ENCODE peak calls at places on chromosomes 16 and 17, in six cellular contexts. One of them, this sample, is unnamed.

GRCh38 chr16:20704281-20704680 is 6.8 kb upstream of the ACSM1 start:
- DNase-seq in H1: no peak
- DNase-seq in esophagus muscularis mucosa: no peak
- DNase-seq in adrenal gland: no peak
- DNase-seq in endothelial cell of umbilical vein: peak
- DNase-seq in uterus: no peak
- DNase-seq in this sample: no peak

GRCh38 chr17:50354776-50355175 is 8.8 kb downstream of the XYLT2 start:
- DNase-seq in adrenal gland: peak
- DNase-seq in esophagus muscularis mucosa: no peak
- DNase-seq in endothelial cell of umbilical vein: no peak
- DNase-seq in H1: no peak
- DNase-seq in uterus: no peak
- DNase-seq in this sample: no peak

GRCh38 chr17:80921741-80922579 is 69.7 kb upstream of the CHMP6 start:
- DNase-seq in esophagus muscularis mucosa: no peak
- DNase-seq in adrenal gland: no peak
- DNase-seq in H1: no peak
- DNase-seq in endothelial cell of umbilical vein: no peak
- DNase-seq in uterus: peak
- DNase-seq in this sample: peak

GRCh38 chr17:67400193-67400592 is 23.1 kb downstream of the PITPNC1 start:
- DNase-seq in esophagus muscularis mucosa: no peak
- DNase-seq in H1: no peak
- DNase-seq in uterus: no peak
- DNase-seq in adrenal gland: no peak
- DNase-seq in endothelial cell of umbilical vein: peak
- DNase-seq in this sample: no peak

GRCh38 chr17:76524598-76525512 is 12.7 kb downstream of the CYGB start:
- DNase-seq in uterus: no peak
- DNase-seq in endothelial cell of umbilical vein: no peak
- DNase-seq in esophagus muscularis mucosa: no peak
- DNase-seq in adrenal gland: peak
- DNase-seq in H1: no peak
- DNase-seq in this sample: no peak

GRCh38 chr17:61369751-61370150 is 29.9 kb upstream of the TBX2 start:
- DNase-seq in endothelial cell of umbilical vein: no peak
- DNase-seq in H1: no peak
- DNase-seq in uterus: no peak
- DNase-seq in adrenal gland: no peak
- DNase-seq in esophagus muscularis mucosa: no peak
- DNase-seq in this sample: peak

GRCh38 chr17:50380369-50381259 is 7.6 kb downstream of the EME1 start:
- DNase-seq in adrenal gland: no peak
- DNase-seq in esophagus muscularis mucosa: no peak
- DNase-seq in H1: no peak
- DNase-seq in endothelial cell of umbilical vein: no peak
- DNase-seq in uterus: no peak
- DNase-seq in this sample: peak

GRCh38 chr17:34436607-34437006 is 73.6 kb upstream of the CCL1 start:
- DNase-seq in endothelial cell of umbilical vein: no peak
- DNase-seq in esophagus muscularis mucosa: no peak
- DNase-seq in H1: no peak
- DNase-seq in uterus: no peak
- DNase-seq in adrenal gland: no peak
- DNase-seq in this sample: no peak

GRCh38 chr17:28185658-28186057 is 133.3 kb upstream of the TMEM97 start:
- DNase-seq in uterus: no peak
- DNase-seq in esophagus muscularis mucosa: no peak
- DNase-seq in endothelial cell of umbilical vein: no peak
- DNase-seq in H1: no peak
- DNase-seq in adrenal gland: no peak
- DNase-seq in this sample: no peak

GRCh38 chr16:54050281-54051210 is 236.0 kb downstream of the IRX3 start:
- DNase-seq in endothelial cell of umbilical vein: no peak
- DNase-seq in H1: no peak
- DNase-seq in esophagus muscularis mucosa: no peak
- DNase-seq in adrenal gland: no peak
- DNase-seq in uterus: no peak
- DNase-seq in this sample: no peak

GRCh38 chr17:29347831-29348281 is 42.3 kb upstream of the TAOK1 start:
- DNase-seq in esophagus muscularis mucosa: no peak
- DNase-seq in H1: no peak
- DNase-seq in adrenal gland: no peak
- DNase-seq in uterus: peak
- DNase-seq in endothelial cell of umbilical vein: no peak
- DNase-seq in this sample: no peak

GRCh38 chr17:74466111-74466784 is at the start of gene CD300A:
- DNase-seq in H1: no peak
- DNase-seq in esophagus muscularis mucosa: no peak
- DNase-seq in endothelial cell of umbilical vein: no peak
- DNase-seq in adrenal gland: peak
- DNase-seq in uterus: no peak
- DNase-seq in this sample: peak

GRCh38 chr17:11797803-11798202 is 199.5 kb downstream of the ZNF18 start:
- DNase-seq in esophagus muscularis mucosa: no peak
- DNase-seq in H1: no peak
- DNase-seq in adrenal gland: no peak
- DNase-seq in endothelial cell of umbilical vein: no peak
- DNase-seq in uterus: no peak
- DNase-seq in this sample: no peak

GRCh38 chr17:36884495-36885160 is 52.6 kb upstream of the LHX1 start:
- DNase-seq in adrenal gland: no peak
- DNase-seq in esophagus muscularis mucosa: no peak
- DNase-seq in H1: no peak
- DNase-seq in uterus: no peak
- DNase-seq in endothelial cell of umbilical vein: no peak
- DNase-seq in this sample: no peak

DNA sequence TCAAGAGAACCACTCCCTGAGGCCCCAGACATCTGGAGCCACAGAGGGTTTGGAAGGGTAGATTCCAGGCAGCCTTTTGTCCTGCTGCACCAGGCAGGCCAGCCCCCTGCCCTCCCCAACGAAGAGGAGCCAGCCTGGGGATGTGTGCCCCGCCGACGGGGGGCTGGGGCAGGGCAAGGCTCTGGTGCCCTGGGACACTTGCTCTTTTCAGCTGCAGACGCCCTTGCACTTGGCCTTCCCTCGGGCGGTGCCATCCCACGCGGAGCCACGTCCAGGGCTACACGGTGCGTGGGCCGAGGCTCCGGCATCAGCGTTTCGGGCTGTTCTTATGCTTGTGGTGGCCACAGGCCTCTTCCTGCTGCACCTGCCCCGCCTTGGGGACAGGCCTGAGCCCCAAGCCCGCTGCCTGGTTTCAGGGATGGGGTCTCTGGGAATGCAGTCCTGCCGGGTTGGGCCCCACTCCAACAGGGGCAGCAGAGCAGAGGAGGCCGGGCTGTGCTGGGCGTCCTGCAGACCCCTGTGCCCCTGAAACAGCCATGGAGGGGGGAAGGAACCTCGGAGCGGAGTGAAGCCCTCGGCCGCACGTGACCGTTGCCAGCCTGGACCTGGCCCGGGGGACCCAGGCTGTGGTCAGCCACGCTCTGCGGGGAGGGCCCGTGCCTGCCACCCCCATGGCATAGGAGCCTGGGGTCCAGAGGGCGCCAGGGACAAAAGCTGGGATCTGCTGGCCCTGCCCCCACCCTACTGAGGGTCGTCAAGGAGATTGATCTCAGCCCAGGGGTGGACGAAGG is 566 bp upstream of the WFIKKN1 start:
- DNase-seq in endothelial cell of umbilical vein: no peak
- DNase-seq in adrenal gland: peak
- DNase-seq in H1: no peak
- DNase-seq in uterus: no peak
- DNase-seq in esophagus muscularis mucosa: no peak
- DNase-seq in this sample: peak
- TF ChIP-seq POLR2A in endothelial cell of umbilical vein: no peak
- TF ChIP-seq POLR2A in adrenal gland: no peak
- TF ChIP-seq POLR2A in H1: peak
- TF ChIP-seq POLR2A in uterus: no peak
- TF ChIP-seq POLR2A in esophagus muscularis mucosa: no peak
- TF ChIP-seq POLR2A in this sample: no peak

GRCh38 chr16:67531247-67531646 is 2.6 kb downstream of the RIPOR1 start:
- DNase-seq in H1: no peak
- DNase-seq in adrenal gland: peak
- DNase-seq in esophagus muscularis mucosa: no peak
- DNase-seq in uterus: no peak
- DNase-seq in endothelial cell of umbilical vein: no peak
- DNase-seq in this sample: peak

GRCh38 chr16:67530013-67530939 is 1.6 kb downstream of the RIPOR1 start:
- DNase-seq in adrenal gland: peak
- DNase-seq in endothelial cell of umbilical vein: peak
- DNase-seq in uterus: peak
- DNase-seq in H1: no peak
- DNase-seq in esophagus muscularis mucosa: no peak
- DNase-seq in this sample: peak

GRCh38 chr16:67528222-67528869 is at the start of gene RIPOR1:
- DNase-seq in endothelial cell of umbilical vein: peak
- DNase-seq in esophagus muscularis mucosa: no peak
- DNase-seq in uterus: peak
- DNase-seq in adrenal gland: peak
- DNase-seq in H1: no peak
- DNase-seq in this sample: peak

GRCh38 chr16:67529639-67530012 is 997 bp downstream of the RIPOR1 start:
- DNase-seq in uterus: peak
- DNase-seq in esophagus muscularis mucosa: no peak
- DNase-seq in adrenal gland: peak
- DNase-seq in endothelial cell of umbilical vein: no peak
- DNase-seq in H1: no peak
- DNase-seq in this sample: peak

GRCh38 chr16:67528870-67529638 is 425 bp downstream of the RIPOR1 start:
- DNase-seq in H1: no peak
- DNase-seq in esophagus muscularis mucosa: no peak
- DNase-seq in adrenal gland: peak
- DNase-seq in uterus: peak
- DNase-seq in endothelial cell of umbilical vein: peak
- DNase-seq in this sample: peak
- TF ChIP-seq POLR2A in H1: no peak
- TF ChIP-seq POLR2A in esophagus muscularis mucosa: peak
- TF ChIP-seq POLR2A in adrenal gland: peak
- TF ChIP-seq POLR2A in uterus: peak
- TF ChIP-seq POLR2A in endothelial cell of umbilical vein: peak
- TF ChIP-seq POLR2A in this sample: no peak

DNA sequence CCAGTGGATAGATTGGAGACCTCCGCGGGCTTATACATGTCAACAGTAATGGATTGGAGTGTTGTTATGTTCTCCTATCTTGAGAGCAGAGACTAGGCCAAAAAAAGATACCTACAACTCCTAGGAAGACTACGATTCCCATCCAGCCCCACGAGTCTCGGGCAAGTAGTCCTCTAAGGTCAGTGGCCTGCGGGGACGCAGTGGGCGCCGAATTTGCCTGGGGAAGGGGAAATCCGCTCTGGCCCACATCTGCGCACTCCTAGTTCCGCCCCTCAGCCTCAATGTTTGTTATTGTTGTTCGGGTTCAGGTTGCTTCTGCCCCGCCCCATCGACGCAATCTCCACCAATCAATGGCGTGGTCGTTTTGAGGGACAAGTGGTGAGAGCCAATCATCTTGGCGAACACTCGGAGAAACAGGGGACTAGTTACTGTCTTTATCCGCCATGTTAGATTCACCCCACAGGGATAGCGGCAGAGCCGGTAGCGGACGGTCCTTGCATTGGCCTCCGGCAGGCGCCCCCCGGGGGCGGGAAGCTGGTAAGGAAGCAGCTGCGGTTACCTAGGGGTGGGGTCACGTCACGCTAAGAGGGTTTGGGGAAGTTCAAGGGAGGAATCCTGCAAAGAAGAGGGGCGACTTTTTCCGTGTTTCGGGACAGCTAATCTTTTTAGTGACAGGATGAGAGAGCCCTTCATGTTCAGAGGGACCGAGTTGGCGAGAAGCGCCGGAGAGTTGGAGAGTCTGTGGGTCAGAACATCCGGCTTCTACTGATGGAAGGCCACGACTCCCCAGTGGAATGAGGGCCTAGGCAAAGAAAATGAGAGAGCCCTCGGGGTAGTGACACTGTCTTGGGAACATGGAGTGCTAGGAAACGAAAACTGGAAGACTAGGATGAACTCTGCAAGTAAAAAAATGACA is at the start of gene NBR1:
- DNase-seq in adrenal gland: peak
- DNase-seq in H1: peak
- DNase-seq in esophagus muscularis mucosa: peak
- DNase-seq in uterus: peak
- DNase-seq in endothelial cell of umbilical vein: peak
- DNase-seq in this sample: peak
- TF ChIP-seq POLR2A in adrenal gland: peak
- TF ChIP-seq POLR2A in H1: peak
- TF ChIP-seq POLR2A in esophagus muscularis mucosa: peak
- TF ChIP-seq POLR2A in uterus: peak
- TF ChIP-seq POLR2A in endothelial cell of umbilical vein: peak
- TF ChIP-seq POLR2A in this sample: peak

GRCh38 chr17:9457005-9457404 is 118.6 kb downstream of the STX8 start:
- DNase-seq in H1: no peak
- DNase-seq in endothelial cell of umbilical vein: no peak
- DNase-seq in adrenal gland: no peak
- DNase-seq in esophagus muscularis mucosa: no peak
- DNase-seq in uterus: no peak
- DNase-seq in this sample: no peak
- TF ChIP-seq POLR2A in H1: no peak
- TF ChIP-seq POLR2A in endothelial cell of umbilical vein: no peak
- TF ChIP-seq POLR2A in adrenal gland: no peak
- TF ChIP-seq POLR2A in esophagus muscularis mucosa: no peak
- TF ChIP-seq POLR2A in uterus: no peak
- TF ChIP-seq POLR2A in this sample: no peak

DNA sequence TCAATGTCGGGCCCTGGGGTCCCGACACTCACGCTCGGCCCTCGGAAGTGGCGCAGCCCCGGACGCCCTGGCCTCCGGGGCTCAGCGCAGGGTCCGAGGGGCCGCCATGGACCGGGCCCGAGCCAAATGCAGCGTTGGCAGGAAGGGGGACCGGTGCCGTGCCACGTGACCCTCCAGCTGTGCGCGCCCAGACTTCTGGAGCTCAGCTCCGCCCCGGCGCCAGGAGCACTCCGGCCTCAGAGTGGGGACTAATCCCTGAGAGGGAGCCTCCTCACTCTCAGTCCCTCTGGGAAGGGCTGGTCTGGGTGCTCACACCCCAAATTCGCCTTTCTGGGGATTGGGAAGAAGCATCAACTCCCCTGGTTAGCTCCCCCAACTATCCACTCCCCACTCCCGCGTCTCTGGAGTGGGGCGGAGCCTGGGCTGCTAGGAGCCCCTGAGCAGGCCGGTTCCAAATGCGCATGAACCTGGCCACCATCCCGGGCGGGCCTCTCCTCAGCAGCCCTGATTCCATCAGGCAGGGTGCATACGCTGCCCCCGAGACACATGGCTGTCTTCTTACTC is at the start of gene B3GNT9:
- DNase-seq in uterus: peak
- DNase-seq in H1: no peak
- DNase-seq in esophagus muscularis mucosa: no peak
- DNase-seq in adrenal gland: peak
- DNase-seq in endothelial cell of umbilical vein: peak
- DNase-seq in this sample: peak
- TF ChIP-seq POLR2A in uterus: peak
- TF ChIP-seq POLR2A in H1: no peak
- TF ChIP-seq POLR2A in esophagus muscularis mucosa: no peak
- TF ChIP-seq POLR2A in adrenal gland: peak
- TF ChIP-seq POLR2A in endothelial cell of umbilical vein: no peak
- TF ChIP-seq POLR2A in this sample: no peak